ENCODE peak calls at places on chromosomes 11 and 22, in six cellular contexts. H is M059J; U is CD8-positive, alpha-beta T cell; M is C1 segment of cervical spinal cord; I is naive thymus-derived CD8-positive, alpha-beta T cell; G is NCI-H1105 treated with DMSO at 0.1 percent for 48 hours. E is an unnamed sample.

GRCh38 chr11:32210601-32211000 is 119.7 kb downstream of the RCN1 start:
- DNase-seq in I (no peak), U (no peak), M (no peak), H (peak; percentile 80), G (no peak), E (peak; percentile 58)

GRCh38 chr22:36730176-36730858 is 26.8 kb upstream of the CACNG2 start:
- DNase-seq in I (no peak), M (no peak), H (no peak), U (no peak), G (no peak), E (no peak)

GRCh38 chr11:36763187-36763586 is 165.2 kb upstream of the RAG2 start:
- DNase-seq in H (no peak), U (no peak), I (no peak), M (no peak), G (no peak), E (no peak)

GRCh38 chr11:73965076-73965763 is 14.4 kb downstream of the DNAJB13 start:
- DNase-seq in H (peak; percentile 63), I (no peak), U (no peak), G (no peak), M (no peak), E (no peak)

GRCh38 chr11:70630816-70631623 is 232.7 kb downstream of the CTTN start:
- DNase-seq in I (no peak), G (no peak), M (no peak), H (peak; percentile 10), U (no peak), E (no peak)

GRCh38 chr22:30634477-30635233 is 926 bp upstream of the SLC35E4 start:
- DNase-seq in G (peak; percentile 55), M (peak; percentile 84), I (peak; percentile 87), U (peak; percentile 75), H (peak; percentile 89), E (peak; percentile 73)

GRCh38 chr11:86228269-86228966 is 16.1 kb upstream of the EED start:
- DNase-seq in I (no peak), U (no peak), M (no peak), H (no peak), G (no peak), E (no peak)

GRCh38 chr11:75790986-75791385 is 22.4 kb downstream of the DGAT2 start:
- DNase-seq in H (peak; percentile 49), U (no peak), I (no peak), G (no peak), M (no peak), E (no peak)

GRCh38 chr11:134468796-134469195 is 56.8 kb upstream of the B3GAT1 start:
- DNase-seq in M (no peak), H (no peak), U (no peak), G (no peak), I (no peak), E (no peak)

GRCh38 chr11:31968774-31969433 is 122.0 kb upstream of the RCN1 start:
- DNase-seq in G (no peak), U (no peak), I (no peak), M (no peak), H (peak; percentile 95), E (peak; percentile 52)

GRCh38 chr11:57900315-57900714 is 123.4 kb upstream of the OR9Q1 start:
- DNase-seq in G (no peak), M (no peak), I (no peak), H (no peak), U (no peak), E (no peak)

GRCh38 chr22:35839811-35840739 is 122.4 kb downstream of the APOL5 start:
- DNase-seq in M (peak; percentile 59), G (peak; percentile 92), U (no peak), H (peak; percentile 94), I (no peak), E (peak; percentile 94)

GRCh38 chr11:65314501-65315203 is at the start of gene CDC42EP2:
- DNase-seq in M (peak; percentile 81), G (peak; percentile 57), I (peak; percentile 44), H (peak; percentile 80), U (peak; percentile 45), E (peak; percentile 45)

GRCh38 chr11:14304601-14305000 is 54.4 kb downstream of the RRAS2 start:
- DNase-seq in U (no peak), H (no peak), G (no peak), I (no peak), M (no peak), E (no peak)

GRCh38 chr22:31346733-31347250 is 646 bp upstream of the PATZ1 start:
- DNase-seq in H (peak; percentile 53), U (no peak), G (peak; percentile 52), M (no peak), I (peak; percentile 37), E (no peak)

GRCh38 chr11:120108154-120108784 is 29.6 kb downstream of the TRIM29 start:
- DNase-seq in I (peak; percentile 57), H (peak; percentile 40), G (peak; percentile 67), U (peak; percentile 18), M (peak; percentile 44), E (peak; percentile 31)

GRCh38 chr11:96267490-96268010 is 75.4 kb downstream of the MAML2 start:
- DNase-seq in H (no peak), M (no peak), G (no peak), U (no peak), I (peak; percentile 23), E (no peak)

GRCh38 chr22:27110985-27111451 is 453.6 kb downstream of the MIAT start:
- DNase-seq in I (no peak), U (no peak), M (no peak), G (no peak), H (peak; percentile 83), E (no peak)

GRCh38 chr11:57792870-57793269 is 31.3 kb downstream of the CTNND1 start:
- DNase-seq in U (no peak), H (no peak), I (no peak), M (no peak), G (no peak), E (no peak)

GRCh38 chr11:34609850-34610249 is 11.0 kb upstream of the EHF start:
- DNase-seq in M (no peak), I (no peak), U (no peak), H (peak; percentile 55), G (no peak), E (no peak)

GRCh38 chr22:19111140-19111539 is 11.1 kb downstream of the DGCR2 start:
- DNase-seq in U (no peak), M (no peak), H (no peak), I (no peak), G (no peak), E (no peak)

GRCh38 chr11:1194977-1195689 is 27.7 kb upstream of the MUC5B start:
- DNase-seq in M (no peak), U (no peak), H (no peak), G (no peak), I (no peak), E (no peak)

GRCh38 chr11:17476317-17477083 is at the start of gene ABCC8:
- DNase-seq in U (no peak), H (no peak), I (no peak), G (peak; percentile 40), M (no peak), E (no peak)

GRCh38 chr11:82406611-82407010 is 327.1 kb downstream of the FAM181B start:
- DNase-seq in I (no peak), H (no peak), M (no peak), G (peak; percentile 6), U (no peak), E (no peak)

GRCh38 chr22:31739795-31740201 is 10.1 kb downstream of the PRR14L start:
- DNase-seq in M (no peak), G (no peak), U (no peak), H (no peak), I (no peak), E (no peak)

GRCh38 chr11:60891103-60891741 is 15.2 kb downstream of the PRPF19 start:
- DNase-seq in U (no peak), M (no peak), G (no peak), I (no peak), H (no peak), E (no peak)

GRCh38 chr22:43737150-43737828 is 74.8 kb downstream of the EFCAB6 start:
- DNase-seq in H (no peak), U (no peak), I (no peak), G (no peak), M (no peak), E (no peak)

GRCh38 chr11:88480217-88480616 is 142.7 kb upstream of the CTSC start:
- DNase-seq in G (no peak), I (no peak), H (peak; percentile 97), M (no peak), U (no peak), E (peak; percentile 12)